ENCODE peak calls at places on chromosomes 5 and 9, in eight cellular contexts. Q is DMS153, F is lower leg skin, E is EL, D is HS-5, Y is B cell, O is HTR-8/SVneo, G is NCI-H345. S is an unnamed sample.

GRCh38 chr9:136847065-136847826 is 2.0 kb upstream of the PHPT1 start:
- DNase-seq in Q (no peak), F (no peak), E (peak; percentile 66), D (peak; percentile 59), Y (no peak), O (peak; percentile 27), G (peak; percentile 50), S (peak; percentile 73)

GRCh38 chr5:1152156-1152555 is 40.3 kb upstream of the SLC12A7 start:
- DNase-seq in Q (peak; percentile 22), F (no peak), E (no peak), D (no peak), Y (peak; percentile 67), O (no peak), G (no peak), S (no peak)

GRCh38 chr9:75168270-75169185 is 80.2 kb downstream of the OSTF1 start:
- DNase-seq in Q (no peak), F (no peak), E (no peak), D (no peak), Y (no peak), O (no peak), G (no peak), S (no peak)

GRCh38 chr9:116152941-116153764 is 438 bp upstream of the PAPPA start:
- DNase-seq in Q (no peak), F (no peak), E (peak; percentile 89), D (no peak), Y (no peak), O (no peak), G (no peak), S (no peak)

GRCh38 chr9:77417570-77417969 is 230.6 kb downstream of the GNA14 start:
- DNase-seq in Q (no peak), F (no peak), E (peak; percentile 84), D (peak; percentile 58), Y (no peak), O (no peak), G (no peak), S (no peak)

GRCh38 chr9:37938121-37938906 is 34.4 kb upstream of the SLC25A51 start:
- DNase-seq in Q (no peak), F (no peak), E (peak; percentile 96), D (no peak), Y (no peak), O (peak; percentile 67), G (no peak), S (no peak)

GRCh38 chr5:88502179-88503064 is 233.8 kb upstream of the TMEM161B start:
- DNase-seq in Q (no peak), F (no peak), E (peak; percentile 2), D (no peak), Y (no peak), O (no peak), G (no peak), S (no peak)

GRCh38 chr9:138077898-138078540 is 200.4 kb downstream of the CACNA1B start:
- DNase-seq in Q (no peak), F (no peak), E (no peak), D (no peak), Y (no peak), O (no peak), G (no peak), S (no peak)

S was measured in lung.